ENCODE peak calls at places on chromosomes 4 and X, in five cellular contexts. L is GM23248, A is OCI-LY7, I is PC-3, W is HCT116. O is an unnamed sample.

GRCh38 chrX:69113723-69114122 is 51.5 kb downstream of the PJA1 start:
- DNase-seq in L (no peak), A (no peak), I (no peak), W (no peak), O (no peak)

GRCh38 chrX:100748133-100748532 is 16.2 kb upstream of the SYTL4 start:
- DNase-seq in L (no peak), A (no peak), I (peak), W (peak), O (no peak)

GRCh38 chrX:52979568-52979967 is 21.2 kb upstream of the FAM156A start:
- DNase-seq in L (no peak), A (no peak), I (no peak), W (no peak), O (no peak)

GRCh38 chr4:85402371-85402770 is 72.6 kb upstream of the ARHGAP24 start:
- DNase-seq in L (peak), A (no peak), I (no peak), W (no peak), O (peak)

GRCh38 chr4:52861879-52862604 is at the start of gene RASL11B:
- DNase-seq in L (peak), A (no peak), I (peak), W (peak), O (peak)

GRCh38 chr4:128766781-128767180 is 42.7 kb upstream of the JADE1 start:
- DNase-seq in L (no peak), A (no peak), I (no peak), W (no peak), O (no peak)

GRCh38 chr4:112170451-112170993 is 25.3 kb downstream of the FAM241A start:
- DNase-seq in L (peak), A (peak), I (peak), W (peak), O (peak)

GRCh38 chrX:23344208-23344903 is 9.7 kb downstream of the PTCHD1 start:
- DNase-seq in L (no peak), A (no peak), I (peak), W (no peak), O (peak)

GRCh38 chr4:25970691-25971427 is 56.8 kb downstream of the SMIM20 start:
- DNase-seq in L (no peak), A (no peak), I (peak), W (no peak), O (peak)

GRCh38 chrX:55120767-55121358 is 32.0 kb downstream of the PAGE2 start:
- DNase-seq in L (no peak), A (no peak), I (no peak), W (no peak), O (no peak)

GRCh38 chrX:1554469-1555210 is 17.7 kb upstream of the P2RY8 start:
- DNase-seq in L (no peak), A (peak), I (no peak), W (no peak), O (no peak)

GRCh38 chrX:48676893-48677270 is 6.7 kb upstream of the WAS start:
- DNase-seq in L (peak), A (peak), I (peak), W (no peak), O (peak)
- TF ChIP-seq EZH2phosphoT487 in L (no peak), A (no peak), I (no peak), W (no peak), O (no peak)

GRCh38 chr4:41814565-41814964 is 66.0 kb upstream of the PHOX2B start:
- DNase-seq in L (peak), A (no peak), I (peak), W (no peak), O (peak)
- TF ChIP-seq EZH2phosphoT487 in L (no peak), A (no peak), I (no peak), W (no peak), O (no peak)

DNA sequence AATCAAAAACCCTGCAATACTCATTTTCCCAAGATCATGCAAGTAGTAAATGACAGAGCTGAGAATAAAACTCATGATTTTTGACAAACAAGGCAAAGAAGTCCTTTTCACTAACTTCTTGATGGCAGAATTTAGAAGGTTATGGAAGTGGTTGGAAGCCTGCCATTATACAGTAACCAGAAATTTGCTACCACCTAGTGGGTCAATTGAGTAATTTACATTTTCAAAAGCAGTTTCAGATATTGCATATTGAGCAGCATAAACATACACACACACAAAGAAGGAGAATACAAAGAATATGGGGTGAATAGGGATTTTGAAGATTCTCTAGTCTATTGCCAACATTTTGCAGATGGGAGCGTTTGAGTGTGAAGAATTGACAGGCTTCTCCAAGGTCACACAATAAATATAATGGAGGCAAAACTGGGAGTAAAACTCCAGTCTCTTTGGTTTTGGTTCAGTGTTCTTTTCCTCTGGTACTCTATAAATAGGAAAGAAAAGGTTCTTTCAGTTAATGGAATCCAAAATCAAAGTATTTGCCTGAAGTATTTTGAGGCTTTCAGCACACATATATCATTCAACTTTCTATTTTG is 70.2 kb downstream of the GC start:
- DNase-seq in L (peak), A (peak), I (peak), W (peak), O (peak)
- TF ChIP-seq EZH2phosphoT487 in L (no peak), A (no peak), I (no peak), W (no peak), O (no peak)

GRCh38 chr4:173333658-173334084 is 487 bp downstream of the HMGB2 start:
- DNase-seq in L (peak), A (peak), I (peak), W (no peak), O (peak)
- TF ChIP-seq EZH2phosphoT487 in L (no peak), A (no peak), I (no peak), W (no peak), O (no peak)

GRCh38 chrX:112670290-112670689 is 9.4 kb downstream of the LHFPL1 start:
- DNase-seq in L (no peak), A (no peak), I (no peak), W (no peak), O (no peak)
- TF ChIP-seq EZH2phosphoT487 in L (no peak), A (no peak), I (no peak), W (no peak), O (no peak)

DNA sequence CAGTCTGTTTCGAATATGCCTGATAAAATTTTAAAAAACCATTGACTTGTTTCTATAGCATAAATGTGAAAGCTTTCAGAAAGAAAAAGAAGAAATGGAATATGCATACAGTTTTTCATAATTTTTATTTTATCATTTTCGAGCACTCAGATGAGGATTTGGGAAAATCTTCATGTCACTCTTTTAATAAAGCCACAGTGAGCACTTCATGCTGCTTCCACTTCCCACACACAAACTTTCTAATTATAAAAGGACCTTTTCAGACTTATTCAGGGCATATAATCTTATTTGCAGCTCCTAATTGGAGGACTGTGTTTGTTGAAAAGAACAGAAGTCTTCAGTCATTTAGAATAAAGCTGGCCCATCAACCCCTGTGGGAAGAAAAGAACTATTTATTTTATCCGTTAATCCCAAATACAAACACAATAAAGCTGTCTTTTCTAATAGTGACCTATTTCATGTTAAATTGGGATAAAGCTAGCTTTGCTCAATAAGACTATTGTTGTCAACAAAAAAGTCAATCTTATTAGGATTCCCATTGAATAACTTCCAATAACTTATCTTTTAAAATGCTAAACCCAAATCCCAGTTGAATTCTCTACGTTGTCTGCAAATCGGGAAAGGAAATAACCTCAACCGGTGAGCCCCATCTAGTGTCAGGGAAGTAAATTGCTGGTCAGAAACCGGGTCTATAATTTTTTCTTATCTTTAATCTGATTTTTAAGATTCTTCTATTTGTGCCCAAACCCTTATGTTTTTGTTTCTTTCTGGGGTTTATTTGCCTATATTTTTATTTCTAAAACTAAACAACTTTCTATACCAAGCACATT is 211.5 kb downstream of the PDGFRA start:
- DNase-seq in L (peak), A (peak), I (peak), W (peak), O (peak)
- TF ChIP-seq EZH2phosphoT487 in L (no peak), A (no peak), I (no peak), W (no peak), O (no peak)

DNA sequence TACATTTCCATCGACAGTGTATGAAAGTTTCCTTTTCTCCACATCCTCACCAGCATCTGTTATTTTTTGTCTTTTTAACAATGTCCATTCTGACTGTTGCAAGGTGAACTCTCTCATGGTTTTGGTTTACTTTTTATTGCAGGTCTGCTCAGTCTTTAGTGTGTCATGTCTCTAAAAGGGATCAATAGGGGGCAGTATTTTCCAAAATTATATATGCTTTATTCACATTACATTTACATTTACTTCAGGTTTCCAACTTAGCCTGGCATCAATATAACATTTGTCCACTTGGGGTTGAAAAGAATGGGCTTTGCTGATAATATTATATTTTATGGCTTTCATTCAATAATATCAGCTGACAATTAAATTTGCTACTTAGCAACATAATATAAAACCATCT is 265.0 kb upstream of the SLITRK2 start:
- DNase-seq in L (no peak), A (no peak), I (peak), W (no peak), O (no peak)
- TF ChIP-seq EZH2phosphoT487 in L (no peak), A (no peak), I (no peak), W (no peak), O (no peak)

GRCh38 chr4:74653331-74654229 is 140.7 kb downstream of the BTC start:
- DNase-seq in L (no peak), A (no peak), I (no peak), W (no peak), O (no peak)
- TF ChIP-seq EZH2phosphoT487 in L (no peak), A (no peak), I (no peak), W (no peak), O (no peak)